ENCODE peak calls at places on chromosomes 1 and 21, in four cellular contexts. Z is bronchial epithelial cell, O is fibroblast of lung, T is lower lobe of right lung. G is an unnamed sample. For H3K36me3, the result is how much of the 10 kb centered on the place peaks cover.

GRCh38 chr1:47507921-47508894 is 70.4 kb downstream of the FOXD2 start:
- DNase-seq in Z (no peak), O (no peak), T (peak), G (no peak)

GRCh38 chr1:209688746-209689234 is 13.6 kb downstream of the G0S2 start:
- DNase-seq in Z (peak), O (peak), T (no peak), G (no peak)

GRCh38 chr1:158527190-158527815 is 26.9 kb downstream of the OR6Y1 start:
- DNase-seq in Z (peak), O (peak), T (no peak), G (peak)

GRCh38 chr1:57312869-57313268 is 111.0 kb downstream of the DAB1 start:
- DNase-seq in Z (no peak), O (no peak), T (no peak), G (no peak)

GRCh38 chr1:205580140-205580922 is 51.5 kb downstream of the ELK4 start:
- DNase-seq in Z (no peak), O (no peak), T (no peak), G (no peak)

GRCh38 chr1:53669511-53670191 is 69.3 kb downstream of the GLIS1 start:
- DNase-seq in Z (no peak), O (peak), T (no peak), G (no peak)

GRCh38 chr1:115771847-115772457 is 3.4 kb upstream of the CASQ2 start:
- DNase-seq in Z (peak), O (peak), T (peak), G (peak)

GRCh38 chr1:168621356-168621755 is 45.0 kb downstream of the XCL1 start:
- DNase-seq in Z (no peak), O (peak), T (no peak), G (no peak)

GRCh38 chr1:43134068-43134467 is 38.0 kb downstream of the EBNA1BP2 start:
- DNase-seq in Z (no peak), O (no peak), T (no peak), G (no peak)

GRCh38 chr1:234478152-234478480 is 863 bp downstream of the TARBP1 start:
- DNase-seq in Z (peak), O (peak), T (peak), G (peak)

GRCh38 chr1:7425229-7425628 is 345.9 kb upstream of the VAMP3 start:
- DNase-seq in Z (no peak), O (no peak), T (no peak), G (no peak)

GRCh38 chr1:45134468-45134873 is 71.9 kb downstream of the ZSWIM5 start:
- DNase-seq in Z (no peak), O (no peak), T (no peak), G (no peak)

GRCh38 chr1:13948851-13949490 is 249.0 kb downstream of the PRDM2 start:
- DNase-seq in Z (no peak), O (no peak), T (no peak), G (no peak)

GRCh38 chr1:31063636-31064035 is 1.9 kb downstream of the PUM1 start:
- DNase-seq in Z (peak), O (peak), T (no peak), G (peak)

GRCh38 chr1:220113136-220113695 is 19.3 kb downstream of the IARS2 start:
- DNase-seq in Z (peak), O (no peak), T (no peak), G (peak)

GRCh38 chr21:33645730-33646129 is 3.4 kb downstream of the ITSN1 start:
- DNase-seq in Z (no peak), O (no peak), T (no peak), G (no peak)

GRCh38 chr1:225343618-225344017 is 84.2 kb downstream of the LBR start:
- DNase-seq in Z (peak), O (peak), T (no peak), G (peak)

GRCh38 chr1:223355699-223356098 is 8.3 kb downstream of the SUSD4 start:
- DNase-seq in Z (peak), O (no peak), T (no peak), G (no peak)

GRCh38 chr21:34796518-34797201 is 127.9 kb downstream of the CLIC6 start:
- DNase-seq in Z (peak), O (no peak), T (no peak), G (no peak)

GRCh38 chr21:44043613-44044012 is 31.5 kb downstream of the TRAPPC10 start:
- DNase-seq in Z (no peak), O (no peak), T (no peak), G (peak)

GRCh38 chr1:110637475-110637874 is 31.3 kb upstream of the KCNA2 start:
- DNase-seq in Z (no peak), O (no peak), T (no peak), G (no peak)

GRCh38 chr1:119728007-119728406 is 16.3 kb downstream of the PHGDH start:
- DNase-seq in Z (no peak), O (no peak), T (no peak), G (no peak)

GRCh38 chr1:2602311-2602835 is 15.8 kb downstream of the PRXL2B start:
- DNase-seq in Z (no peak), O (no peak), T (no peak), G (no peak)

GRCh38 chr21:42846221-42846620 is 33.1 kb downstream of the WDR4 start:
- DNase-seq in Z (no peak), O (no peak), T (peak), G (no peak)

GRCh38 chr21:42843021-42843420 is 36.3 kb downstream of the WDR4 start:
- DNase-seq in Z (no peak), O (no peak), T (peak), G (no peak)

GRCh38 chr21:42845296-42845965 is 33.9 kb downstream of the WDR4 start:
- DNase-seq in Z (no peak), O (peak), T (peak), G (no peak)

GRCh38 chr21:42847051-42847707 is 32.2 kb downstream of the WDR4 start:
- DNase-seq in Z (no peak), O (no peak), T (peak), G (no peak)

DNA sequence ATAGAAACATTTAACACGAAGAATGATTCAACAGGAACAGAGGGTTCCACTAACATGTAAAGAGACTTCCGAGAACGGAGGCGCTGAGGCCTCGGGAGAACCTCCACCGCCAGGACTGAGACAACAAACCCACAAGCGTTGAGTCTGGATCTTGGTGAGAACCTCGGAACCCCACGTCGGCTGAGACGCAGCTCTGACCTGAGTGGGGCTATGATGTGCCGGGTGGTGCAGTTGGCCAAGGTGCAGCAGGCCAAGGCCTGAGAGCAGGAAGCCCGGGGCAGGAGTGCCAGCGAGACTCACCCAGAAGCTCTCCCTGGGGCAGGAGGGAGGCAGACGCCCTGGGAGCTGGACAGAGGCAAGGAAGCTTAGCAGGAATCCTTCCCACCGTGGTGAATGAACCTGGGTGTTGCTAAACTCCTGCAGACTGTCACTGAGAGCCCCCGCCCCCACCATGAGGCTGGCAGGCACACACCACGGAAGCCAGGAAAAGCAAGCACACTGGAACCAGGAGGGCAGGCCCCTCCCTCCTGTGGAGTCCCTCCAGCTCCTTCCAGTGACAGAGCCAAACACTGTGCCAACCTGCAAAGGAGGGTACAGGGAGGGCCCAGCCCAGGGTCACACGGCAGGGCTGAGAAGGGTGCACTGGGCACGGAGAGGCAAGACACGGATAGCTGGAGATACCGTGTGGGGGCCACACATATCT is 34.8 kb downstream of the WDR4 start:
- DNase-seq in Z (no peak), O (no peak), T (peak), G (no peak)
- H3K36me3 ChIP-seq in Z (under half), O (under half), T (half or more), G (under half)

GRCh38 chr21:17451364-17451869 is 61.4 kb upstream of the CXADR start:
- DNase-seq in Z (peak), O (peak), T (no peak), G (no peak)

GRCh38 chr21:17458279-17458678 is 54.6 kb upstream of the CXADR start:
- DNase-seq in Z (no peak), O (no peak), T (no peak), G (no peak)

GRCh38 chr21:17454315-17455027 is 58.4 kb upstream of the CXADR start:
- DNase-seq in Z (peak), O (peak), T (no peak), G (peak)

GRCh38 chr21:17455451-17455850 is 57.4 kb upstream of the CXADR start:
- DNase-seq in Z (no peak), O (no peak), T (no peak), G (no peak)

DNA sequence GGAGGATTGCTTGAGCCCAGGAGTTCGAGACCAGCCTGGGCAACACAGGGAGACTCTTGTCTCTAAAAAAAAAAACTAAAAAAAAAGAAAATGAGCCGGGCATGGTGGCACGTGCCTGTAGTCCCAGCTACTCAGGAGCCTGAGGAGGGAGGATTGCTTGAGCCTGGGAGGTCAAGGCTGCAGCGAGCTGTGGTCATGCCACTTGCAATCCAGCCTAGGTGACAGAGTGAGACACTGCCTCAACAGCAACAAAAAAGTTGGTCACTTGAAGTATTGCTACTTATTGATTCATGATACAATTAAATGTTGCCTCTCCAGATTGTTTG is 57.9 kb upstream of the CXADR start:
- DNase-seq in Z (no peak), O (no peak), T (no peak), G (no peak)
- H3K36me3 ChIP-seq in Z (under half), O (under half), T (under half), G (under half)

GRCh38 chr1:145885738-145886287 is at the start of gene ANKRD35:
- DNase-seq in Z (peak), O (peak), T (peak), G (peak)
- H3K36me3 ChIP-seq in Z (under half), O (under half), T (under half), G (under half)

DNA sequence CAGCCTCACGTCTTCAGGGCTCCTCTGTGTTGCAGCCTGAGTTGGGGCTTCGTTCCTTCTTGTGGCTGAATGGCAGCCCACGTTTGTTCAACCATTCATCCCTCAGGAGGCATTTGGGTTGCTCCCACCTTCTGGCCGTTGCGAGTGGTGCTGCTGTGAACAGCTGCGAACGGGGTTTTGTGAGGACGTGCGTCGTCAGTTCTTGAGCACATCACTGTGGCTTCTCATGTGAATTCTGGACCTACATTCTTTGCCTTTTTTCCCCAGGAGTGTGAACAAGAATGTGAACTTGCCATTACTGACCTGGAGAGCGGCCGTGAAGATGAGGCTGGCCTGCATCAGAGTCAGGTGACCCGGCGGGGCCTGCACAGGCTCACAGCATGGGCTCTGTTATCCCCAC is 21.9 kb downstream of the PCNT start:
- DNase-seq in Z (no peak), O (no peak), T (no peak), G (no peak)
- H3K36me3 ChIP-seq in Z (under half), O (under half), T (half or more), G (under half)

GRCh38 chr1:174995121-174995520 is 4.6 kb upstream of the CACYBP start:
- DNase-seq in Z (no peak), O (no peak), T (no peak), G (no peak)

GRCh38 chr1:174998569-174999215 is 1.1 kb upstream of the CACYBP start:
- DNase-seq in Z (peak), O (peak), T (no peak), G (peak)

GRCh38 chr1:174996474-174996873 is 3.3 kb upstream of the CACYBP start:
- DNase-seq in Z (peak), O (peak), T (no peak), G (no peak)

GRCh38 chr1:174999216-174999925 is 376 bp upstream of the CACYBP start:
- DNase-seq in Z (peak), O (peak), T (peak), G (peak)

GRCh38 chr1:174995916-174996315 is 3.8 kb upstream of the CACYBP start:
- DNase-seq in Z (no peak), O (peak), T (no peak), G (no peak)
- H3K36me3 ChIP-seq in Z (under half), O (under half), T (under half), G (under half)

GRCh38 chr1:179090522-179090921 is 8.7 kb downstream of the TOR3A start:
- DNase-seq in Z (no peak), O (no peak), T (no peak), G (no peak)
- H3K36me3 ChIP-seq in Z (under half), O (under half), T (half or more), G (half or more)

GRCh38 chr1:36355811-36356210 is 29.9 kb downstream of the STK40 start:
- DNase-seq in Z (no peak), O (no peak), T (no peak), G (no peak)

GRCh38 chr1:36359911-36360310 is 25.8 kb downstream of the STK40 start:
- DNase-seq in Z (peak), O (peak), T (no peak), G (no peak)

GRCh38 chr1:36358514-36359084 is 27.1 kb downstream of the STK40 start:
- DNase-seq in Z (no peak), O (no peak), T (no peak), G (no peak)

GRCh38 chr1:36354486-36354885 is 31.0 kb upstream of the EVA1B start:
- DNase-seq in Z (no peak), O (no peak), T (no peak), G (no peak)

GRCh38 chr1:36359383-36359782 is 26.3 kb downstream of the STK40 start:
- DNase-seq in Z (no peak), O (no peak), T (no peak), G (no peak)
- H3K36me3 ChIP-seq in Z (under half), O (under half), T (half or more), G (under half)

GRCh38 chr1:41289196-41289595 is 47.1 kb upstream of the SCMH1 start:
- DNase-seq in Z (no peak), O (no peak), T (no peak), G (no peak)

GRCh38 chr1:41296476-41296875 is 54.4 kb upstream of the SCMH1 start:
- DNase-seq in Z (no peak), O (no peak), T (no peak), G (no peak)

DNA sequence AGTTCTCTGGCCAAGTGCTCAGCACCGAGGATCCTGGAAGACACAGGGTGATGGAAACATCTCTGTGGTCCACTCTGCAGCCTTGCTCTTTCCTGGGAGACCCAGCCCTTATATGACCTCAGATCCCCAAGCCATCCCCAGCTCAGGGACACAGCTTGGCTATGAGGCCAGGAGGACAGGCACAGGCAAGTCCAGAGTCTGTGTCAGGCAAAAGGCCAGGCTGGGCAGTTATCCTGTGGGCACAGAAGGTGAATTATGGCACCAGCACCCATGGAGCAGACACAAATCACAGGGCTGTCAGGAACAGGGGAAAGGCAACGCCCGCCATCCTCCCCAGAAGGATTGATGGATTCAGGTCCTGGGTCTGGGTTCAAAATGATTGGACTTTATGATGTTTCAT is 52.1 kb upstream of the SCMH1 start:
- DNase-seq in Z (no peak), O (no peak), T (no peak), G (no peak)
- H3K36me3 ChIP-seq in Z (under half), O (under half), T (under half), G (under half)

DNA sequence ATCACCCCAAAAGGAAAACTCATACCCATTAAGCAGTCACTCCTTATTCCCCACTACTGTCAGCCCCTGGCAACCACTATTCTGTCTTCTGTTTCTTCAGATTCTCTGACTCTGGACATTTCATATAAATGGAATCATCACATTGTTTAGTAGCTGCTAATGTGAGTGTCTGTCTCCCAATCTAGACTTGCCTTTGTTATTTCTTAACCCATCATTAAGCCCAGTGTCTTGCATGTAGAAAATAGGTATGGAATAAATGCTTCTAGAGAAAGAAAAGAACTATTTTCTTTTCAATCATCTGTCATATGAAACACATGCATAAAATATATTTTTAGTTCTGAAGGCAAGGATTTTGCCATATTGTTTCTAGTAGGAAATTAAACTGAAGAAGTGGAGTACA is 610.0 kb downstream of the PLPP3 start:
- DNase-seq in Z (no peak), O (no peak), T (no peak), G (no peak)
- H3K36me3 ChIP-seq in Z (under half), O (under half), T (under half), G (under half)